ENCODE peak calls at places on chromosomes 3 and 15, in four cellular contexts. N is suprapubic skin, T is K562, M is prostate gland. G is an unnamed sample.

GRCh38 chr3:44476181-44476599 is 1.3 kb downstream of the ZNF445 start:
- DNase-seq in N (no peak), T (no peak), M (no peak), G (no peak)

GRCh38 chr3:100033184-100033583 is 81.1 kb downstream of the FILIP1L start:
- DNase-seq in N (no peak), T (no peak), M (peak; percentile 67), G (no peak)

GRCh38 chr15:34737379-34737928 is 17.3 kb downstream of the GJD2 start:
- DNase-seq in N (no peak), T (no peak), M (no peak), G (no peak)

GRCh38 chr3:185070491-185071335 is 82.1 kb downstream of the C3orf70 start:
- DNase-seq in N (no peak), T (peak; percentile 58), M (no peak), G (no peak)

GRCh38 chr3:14957933-14958332 is 10.6 kb downstream of the NR2C2 start:
- DNase-seq in N (no peak), T (no peak), M (no peak), G (no peak)

GRCh38 chr3:61903931-61904657 is 342.7 kb downstream of the PTPRG start:
- DNase-seq in N (no peak), T (no peak), M (no peak), G (no peak)

GRCh38 chr15:73766598-73766997 is 13.4 kb upstream of the INSYN1 start:
- DNase-seq in N (no peak), T (no peak), M (no peak), G (no peak)

GRCh38 chr15:36330598-36330997 is 248.8 kb upstream of the CDIN1 start:
- DNase-seq in N (no peak), T (no peak), M (no peak), G (no peak)

GRCh38 chr15:64854526-64854925 is 12.8 kb downstream of the PLEKHO2 start:
- DNase-seq in N (no peak), T (no peak), M (no peak), G (no peak)

GRCh38 chr3:123941150-123941941 is 19.7 kb downstream of the CCDC14 start:
- DNase-seq in N (no peak), T (no peak), M (no peak), G (no peak)

GRCh38 chr3:4219227-4219568 is 84.0 kb upstream of the SETMAR start:
- DNase-seq in N (no peak), T (no peak), M (no peak), G (no peak)

GRCh38 chr3:37124431-37124830 is 50.0 kb downstream of the LRRFIP2 start:
- DNase-seq in N (no peak), T (no peak), M (no peak), G (no peak)

GRCh38 chr3:177960722-177961121 is 575.5 kb upstream of the KCNMB2 start:
- DNase-seq in N (no peak), T (no peak), M (no peak), G (no peak)

GRCh38 chr3:117252208-117252607 is 542.6 kb downstream of the TUSC7 start:
- DNase-seq in N (no peak), T (no peak), M (no peak), G (no peak)

GRCh38 chr3:16112910-16113504 is 61.5 kb upstream of the GALNT15 start:
- DNase-seq in N (no peak), T (no peak), M (no peak), G (no peak)

GRCh38 chr3:194869482-194870169 is 183.9 kb downstream of the FAM43A start:
- DNase-seq in N (no peak), T (no peak), M (no peak), G (no peak)

GRCh38 chr3:38497026-38497425 is 886 bp downstream of the EXOG start:
- DNase-seq in N (no peak), T (peak; percentile 42), M (no peak), G (no peak)

GRCh38 chr3:156492801-156493261 is 62.1 kb downstream of the SSR3 start:
- DNase-seq in N (no peak), T (no peak), M (no peak), G (no peak)

GRCh38 chr3:28617821-28618220 is 269.2 kb upstream of the AZI2 start:
- DNase-seq in N (no peak), T (no peak), M (no peak), G (no peak)

GRCh38 chr3:173913397-173913796 is 515.9 kb downstream of the NLGN1 start:
- DNase-seq in N (no peak), T (peak; percentile 3), M (no peak), G (no peak)

GRCh38 chr3:159416854-159417253 is 571.8 kb upstream of the IL12A start:
- DNase-seq in N (no peak), T (no peak), M (no peak), G (no peak)

GRCh38 chr3:89145995-89146394 is 38.6 kb downstream of the EPHA3 start:
- DNase-seq in N (no peak), T (no peak), M (no peak), G (no peak)

GRCh38 chr3:38586546-38587520 is 62.7 kb downstream of the SCN5A start:
- DNase-seq in N (peak; percentile 73), T (no peak), M (no peak), G (no peak)

GRCh38 chr3:16632395-16632794 is 27.2 kb upstream of the DAZL start:
- DNase-seq in N (no peak), T (no peak), M (no peak), G (no peak)

GRCh38 chr3:66452247-66453040 is 48.4 kb downstream of the LRIG1 start:
- DNase-seq in N (no peak), T (no peak), M (no peak), G (no peak)

GRCh38 chr3:143495527-143495926 is 352.7 kb downstream of the SLC9A9 start:
- DNase-seq in N (no peak), T (no peak), M (no peak), G (no peak)

GRCh38 chr15:83871808-83872559 is 218.1 kb downstream of the ADAMTSL3 start:
- DNase-seq in N (no peak), T (peak; percentile 36), M (no peak), G (no peak)

GRCh38 chr15:78988361-78988911 is 43.6 kb upstream of the CTSH start:
- DNase-seq in N (peak; percentile 92), T (no peak), M (peak; percentile 87), G (no peak)

GRCh38 chr3:138281561-138281960 is 48.1 kb downstream of the NME9 start:
- DNase-seq in N (no peak), T (no peak), M (no peak), G (no peak)

GRCh38 chr15:91919014-91919534 is 65.6 kb downstream of the SLCO3A1 start:
- DNase-seq in N (no peak), T (no peak), M (no peak), G (no peak)

GRCh38 chr3:197151562-197151961 is 121.9 kb upstream of the MELTF start:
- DNase-seq in N (no peak), T (peak; percentile 22), M (no peak), G (no peak)

GRCh38 chr3:177832862-177833261 is 635.6 kb upstream of the TBL1XR1 start:
- DNase-seq in N (no peak), T (no peak), M (no peak), G (no peak)

GRCh38 chr3:189947948-189948723 is 172.6 kb downstream of the P3H2 start:
- DNase-seq in N (no peak), T (no peak), M (no peak), G (no peak)

GRCh38 chr3:134236505-134236904 is 14.2 kb downstream of the RYK start:
- DNase-seq in N (no peak), T (no peak), M (no peak), G (no peak)

GRCh38 chr3:126888186-126888760 is 94.6 kb upstream of the PLXNA1 start:
- DNase-seq in N (no peak), T (no peak), M (no peak), G (no peak)

GRCh38 chr3:126893651-126894050 is 89.3 kb upstream of the PLXNA1 start:
- DNase-seq in N (no peak), T (no peak), M (no peak), G (no peak)

GRCh38 chr3:126891791-126892190 is 91.1 kb upstream of the PLXNA1 start:
- DNase-seq in N (no peak), T (no peak), M (no peak), G (no peak)

GRCh38 chr3:126889276-126890201 is 93.4 kb upstream of the PLXNA1 start:
- DNase-seq in N (no peak), T (no peak), M (no peak), G (no peak)

GRCh38 chr3:126891141-126891540 is 91.8 kb upstream of the PLXNA1 start:
- DNase-seq in N (no peak), T (no peak), M (no peak), G (no peak)
- TF ChIP-seq POLR2A in N (no peak), T (no peak), M (no peak), G (no peak)

DNA sequence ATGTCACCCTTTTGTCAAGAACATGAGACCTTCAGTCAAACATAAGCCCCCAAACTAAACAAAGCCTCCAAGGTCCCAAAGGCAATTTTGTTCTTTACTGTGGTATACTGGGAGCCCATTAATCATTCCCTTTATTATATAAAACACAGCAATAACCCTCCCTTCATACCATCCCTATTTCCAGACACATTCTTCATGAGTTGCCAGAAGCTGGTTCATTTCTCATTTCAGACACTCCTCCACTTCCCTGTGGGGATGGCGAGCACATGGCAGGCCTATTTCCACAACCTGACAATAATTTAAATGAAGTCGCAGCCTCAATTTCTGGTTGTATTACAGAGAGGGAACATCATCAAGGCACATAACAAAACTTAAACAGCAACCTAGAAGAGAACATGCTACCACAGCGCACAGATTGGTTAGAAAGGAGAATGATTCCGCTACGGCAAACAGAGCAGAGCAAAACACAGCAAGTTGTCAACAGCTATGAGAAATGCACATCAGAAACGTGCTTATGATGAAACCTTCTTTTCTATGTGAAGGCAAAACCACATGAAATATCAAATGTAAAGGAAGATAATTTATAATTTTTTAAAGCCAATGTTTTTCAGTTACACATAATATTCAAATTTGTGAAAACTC is 63.3 kb upstream of the ARHGEF3 start:
- DNase-seq in N (no peak), T (no peak), M (no peak), G (no peak)
- TF ChIP-seq POLR2AphosphoS5 in N (no peak), T (no peak), M (no peak), G (no peak)

DNA sequence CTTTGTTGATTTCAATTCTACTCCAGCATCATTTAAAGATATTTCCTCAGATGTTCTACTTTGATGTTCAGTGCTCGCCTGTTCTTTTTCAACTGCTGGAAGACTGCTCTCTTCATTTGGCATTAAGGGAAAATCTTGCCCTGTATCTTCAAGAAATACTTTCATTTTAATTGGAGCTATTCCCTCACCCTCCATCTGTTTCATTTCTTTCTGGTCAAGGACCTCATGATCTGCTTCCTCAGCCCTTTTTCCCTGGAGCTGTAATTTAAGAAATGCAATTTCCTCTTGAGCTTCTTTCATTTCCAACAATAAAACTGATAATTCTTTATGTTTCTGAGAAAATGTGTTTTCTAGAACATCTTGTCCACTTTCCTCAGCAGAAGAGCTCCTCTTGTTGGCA is 37.8 kb upstream of the HCLS1 start:
- DNase-seq in N (no peak), T (no peak), M (no peak), G (no peak)
- TF ChIP-seq POLR2A in N (no peak), T (no peak), M (no peak), G (no peak)

GRCh38 chr3:172155880-172156279 is 116.5 kb downstream of the FNDC3B start:
- DNase-seq in N (no peak), T (no peak), M (no peak), G (no peak)
- TF ChIP-seq POLR2AphosphoS5 in N (no peak), T (no peak), M (no peak), G (no peak)

DNA sequence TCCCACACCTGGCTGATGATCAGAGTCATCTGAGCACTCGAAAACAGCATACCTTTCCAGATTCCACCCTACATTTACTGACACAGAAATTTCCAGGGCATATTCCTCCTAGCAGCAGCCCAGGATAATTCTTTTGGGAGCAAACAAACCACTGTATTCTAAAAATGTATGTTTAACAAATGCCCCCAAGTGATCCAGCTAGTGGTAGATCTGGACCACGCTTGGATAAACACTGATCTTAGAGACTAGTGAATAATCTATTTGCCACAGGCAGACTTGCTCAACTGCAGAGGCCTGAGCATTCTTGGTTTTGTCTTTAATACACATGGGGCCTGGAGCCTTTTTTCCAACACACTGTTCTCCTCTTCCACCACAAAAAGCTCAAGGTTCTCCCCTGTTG is 89.6 kb downstream of the TM4SF4 start:
- DNase-seq in N (no peak), T (no peak), M (no peak), G (no peak)
- TF ChIP-seq POLR2A in N (no peak), T (no peak), M (no peak), G (no peak)

G was measured in GM12891.